ENCODE peak calls at places on chromosomes 13 and 19, in four cellular contexts. P, M, Z and N are unnamed samples.

GRCh38 chr13:48400820-48401219 is 12.1 kb downstream of the LPAR6 start:
- DNase-seq in P (no peak), M (peak), Z (peak), N (no peak)

GRCh38 chr13:32284927-32285632 is 30.1 kb downstream of the ZAR1L start:
- DNase-seq in P (peak), M (peak), Z (peak), N (no peak)

GRCh38 chr13:34294483-34295129 is 476.7 kb downstream of the RFC3 start:
- DNase-seq in P (peak), M (no peak), Z (no peak), N (no peak)

GRCh38 chr19:19258589-19259338 is 14.3 kb downstream of the TM6SF2 start:
- DNase-seq in P (no peak), M (no peak), Z (no peak), N (no peak)

GRCh38 chr19:2217591-2217990 is 18.5 kb downstream of the PLEKHJ1 start:
- DNase-seq in P (no peak), M (no peak), Z (no peak), N (no peak)

GRCh38 chr13:75384881-75385707 is 96.9 kb downstream of the TBC1D4 start:
- DNase-seq in P (no peak), M (no peak), Z (no peak), N (no peak)

GRCh38 chr19:3053218-3053621 is 9.1 kb downstream of the TLE5 start:
- DNase-seq in P (no peak), M (no peak), Z (no peak), N (no peak)

GRCh38 chr19:49881186-49881585 is 3.7 kb downstream of the TBC1D17 start:
- DNase-seq in P (no peak), M (no peak), Z (no peak), N (no peak)

GRCh38 chr19:31772915-31773314 is 423.7 kb upstream of the TSHZ3 start:
- DNase-seq in P (no peak), M (no peak), Z (peak), N (no peak)

GRCh38 chr13:72662548-72662947 is 64.9 kb downstream of the MZT1 start:
- DNase-seq in P (no peak), M (no peak), Z (no peak), N (no peak)

GRCh38 chr19:35764432-35765315 is 6.7 kb downstream of the PROSER3 start:
- DNase-seq in P (no peak), M (no peak), Z (no peak), N (no peak)